ENCODE peak calls at places on chromosomes 12 and 14, in ten cellular contexts. Z, J, D, Y, X, M, O, H, Q and P are unnamed samples.

GRCh38 chr14:51094282-51094821 is 553 bp downstream of the TRIM9 start:
- DNase-seq in Z (no peak), J (no peak), D (no peak), Y (no peak), X (peak; percentile 16), M (no peak), O (no peak), H (no peak), Q (peak; percentile 79), P (no peak)

GRCh38 chr14:30874120-30874998 is at the start of gene COCH:
- DNase-seq in Z (no peak), J (peak; percentile 82), D (no peak), Y (no peak), X (peak; percentile 36), M (no peak), O (no peak), H (no peak), Q (peak; percentile 76), P (no peak)

GRCh38 chr14:29242755-29243340 is 476.3 kb downstream of the FOXG1 start:
- DNase-seq in Z (peak; percentile 44), J (no peak), D (no peak), Y (no peak), X (no peak), M (no peak), O (no peak), H (no peak), Q (no peak), P (no peak)

GRCh38 chr14:80523518-80524117 is 312.3 kb upstream of the DIO2 start:
- DNase-seq in Z (no peak), J (no peak), D (no peak), Y (no peak), X (no peak), M (peak; percentile 20), O (no peak), H (peak; percentile 8), Q (no peak), P (no peak)

GRCh38 chr14:79781882-79782281 is 429.4 kb downstream of the DIO2 start:
- DNase-seq in Z (peak; percentile 27), J (no peak), D (no peak), Y (no peak), X (no peak), M (peak; percentile 41), O (no peak), H (no peak), Q (no peak), P (no peak)

GRCh38 chr14:64440494-64440893 is 24.8 kb upstream of the AKAP5 start:
- DNase-seq in Z (no peak), J (no peak), D (no peak), Y (no peak), X (no peak), M (no peak), O (no peak), H (no peak), Q (no peak), P (no peak)

GRCh38 chr12:109920266-109920780 is 20.2 kb downstream of the TCHP start:
- DNase-seq in Z (no peak), J (no peak), D (no peak), Y (no peak), X (no peak), M (no peak), O (no peak), H (no peak), Q (no peak), P (no peak)

GRCh38 chr12:106974525-106974924 is 12.4 kb downstream of the MTERF2 start:
- DNase-seq in Z (peak; percentile 64), J (peak; percentile 63), D (no peak), Y (no peak), X (no peak), M (no peak), O (no peak), H (no peak), Q (no peak), P (no peak)

GRCh38 chr12:4487024-4487423 is 41.4 kb upstream of the FGF6 start:
- DNase-seq in Z (no peak), J (no peak), D (no peak), Y (no peak), X (no peak), M (no peak), O (no peak), H (no peak), Q (no peak), P (no peak)

GRCh38 chr14:98904677-98905076 is 367.3 kb downstream of the BCL11B start:
- DNase-seq in Z (no peak), J (no peak), D (no peak), Y (no peak), X (no peak), M (no peak), O (no peak), H (peak; percentile 59), Q (no peak), P (no peak)

GRCh38 chr12:65720136-65720535 is 104.1 kb upstream of the HMGA2 start:
- DNase-seq in Z (peak; percentile 87), J (no peak), D (no peak), Y (no peak), X (no peak), M (peak; percentile 50), O (no peak), H (peak; percentile 89), Q (no peak), P (peak; percentile 57)

GRCh38 chr12:88743946-88744685 is 163.8 kb upstream of the KITLG start:
- DNase-seq in Z (no peak), J (no peak), D (no peak), Y (no peak), X (no peak), M (no peak), O (no peak), H (no peak), Q (no peak), P (no peak)

GRCh38 chr12:110079477-110080400 is 31.4 kb upstream of the C12orf76 start:
- DNase-seq in Z (no peak), J (peak; percentile 81), D (peak; percentile 49), Y (no peak), X (peak; percentile 49), M (no peak), O (peak; percentile 86), H (peak; percentile 42), Q (peak; percentile 77), P (no peak)

GRCh38 chr12:4819654-4820053 is 90.1 kb upstream of the KCNA1 start:
- DNase-seq in Z (no peak), J (no peak), D (peak; percentile 23), Y (no peak), X (no peak), M (no peak), O (no peak), H (no peak), Q (no peak), P (no peak)

DNA sequence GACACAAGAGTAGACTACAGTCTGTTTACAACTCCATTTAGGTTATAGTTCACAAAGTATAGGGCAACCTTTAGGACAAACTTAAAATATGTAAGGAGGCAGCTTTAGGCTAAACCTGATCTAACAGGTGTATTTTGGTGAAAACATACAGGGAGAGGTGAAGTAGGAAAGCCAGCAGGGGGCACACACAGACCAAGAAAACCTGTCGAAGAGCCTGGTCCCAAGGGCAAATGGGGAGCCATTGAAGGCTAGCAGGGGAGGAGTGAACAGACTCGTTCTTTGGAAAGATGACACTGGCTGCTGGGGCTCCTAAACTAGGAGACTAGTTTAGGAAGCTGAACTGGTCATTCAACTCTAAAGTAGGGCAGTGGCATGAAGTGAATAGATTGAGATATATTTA is 138.8 kb upstream of the WSCD2 start:
- DNase-seq in Z (no peak), J (peak; percentile 29), D (no peak), Y (no peak), X (no peak), M (no peak), O (no peak), H (peak; percentile 8), Q (no peak), P (no peak)
- TF ChIP-seq CTCF in Z (peak; percentile 64), J (peak; percentile 70), D (peak; percentile 51), Y (no peak), X (peak; percentile 53), M (peak; percentile 19), O (peak; percentile 48), H (peak; percentile 29), Q (peak; percentile 66), P (peak; percentile 19)

DNA sequence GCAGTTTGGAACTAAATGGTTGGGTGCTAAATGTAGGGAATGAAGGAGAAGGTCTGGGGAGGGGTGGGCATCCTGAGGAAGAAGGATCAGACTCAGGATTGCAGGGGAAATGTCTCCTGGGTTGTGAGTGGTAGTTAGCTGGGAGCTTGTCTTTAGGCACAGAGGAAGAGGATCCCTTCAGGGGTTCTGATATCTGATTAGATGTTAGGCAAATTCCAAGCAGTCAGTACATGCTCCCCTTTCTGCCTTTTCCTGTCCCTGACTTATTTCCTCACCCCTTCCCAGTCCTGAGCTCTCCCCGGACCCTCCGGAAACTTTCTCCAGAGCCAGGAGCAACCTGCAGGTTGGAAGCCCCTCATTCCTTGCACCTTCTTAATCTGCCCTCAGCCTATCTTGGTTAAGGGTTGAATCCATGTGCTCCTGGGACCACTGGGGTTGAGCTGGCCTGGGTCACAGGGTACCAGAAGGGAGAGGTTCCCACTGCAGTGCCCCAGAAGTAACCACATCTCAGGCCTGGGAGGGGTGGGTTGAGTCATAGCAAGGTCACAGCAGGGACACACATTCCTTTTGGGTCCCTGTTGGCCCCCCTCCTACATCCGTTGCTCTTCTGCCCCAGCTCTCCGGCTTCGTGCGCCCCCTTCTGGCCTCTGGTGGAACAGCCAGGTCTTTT is 1.6 kb downstream of the IGFBP6 start:
- DNase-seq in Z (no peak), J (peak; percentile 77), D (peak; percentile 96), Y (peak; percentile 68), X (peak; percentile 94), M (peak; percentile 74), O (no peak), H (peak; percentile 86), Q (peak; percentile 96), P (peak; percentile 93)
- H3K4me3 ChIP-seq in Z (peak overlapping the region; percentile 72), J (no peak overlapping the region), D (peak overlapping the region; percentile 80), Y (peak overlapping the region; percentile 34), X (no peak overlapping the region), M (peak overlapping the region; percentile 81), O (no peak overlapping the region), H (peak overlapping the region; percentile 61), Q (no peak overlapping the region), P (peak overlapping the region; percentile 52)

DNA sequence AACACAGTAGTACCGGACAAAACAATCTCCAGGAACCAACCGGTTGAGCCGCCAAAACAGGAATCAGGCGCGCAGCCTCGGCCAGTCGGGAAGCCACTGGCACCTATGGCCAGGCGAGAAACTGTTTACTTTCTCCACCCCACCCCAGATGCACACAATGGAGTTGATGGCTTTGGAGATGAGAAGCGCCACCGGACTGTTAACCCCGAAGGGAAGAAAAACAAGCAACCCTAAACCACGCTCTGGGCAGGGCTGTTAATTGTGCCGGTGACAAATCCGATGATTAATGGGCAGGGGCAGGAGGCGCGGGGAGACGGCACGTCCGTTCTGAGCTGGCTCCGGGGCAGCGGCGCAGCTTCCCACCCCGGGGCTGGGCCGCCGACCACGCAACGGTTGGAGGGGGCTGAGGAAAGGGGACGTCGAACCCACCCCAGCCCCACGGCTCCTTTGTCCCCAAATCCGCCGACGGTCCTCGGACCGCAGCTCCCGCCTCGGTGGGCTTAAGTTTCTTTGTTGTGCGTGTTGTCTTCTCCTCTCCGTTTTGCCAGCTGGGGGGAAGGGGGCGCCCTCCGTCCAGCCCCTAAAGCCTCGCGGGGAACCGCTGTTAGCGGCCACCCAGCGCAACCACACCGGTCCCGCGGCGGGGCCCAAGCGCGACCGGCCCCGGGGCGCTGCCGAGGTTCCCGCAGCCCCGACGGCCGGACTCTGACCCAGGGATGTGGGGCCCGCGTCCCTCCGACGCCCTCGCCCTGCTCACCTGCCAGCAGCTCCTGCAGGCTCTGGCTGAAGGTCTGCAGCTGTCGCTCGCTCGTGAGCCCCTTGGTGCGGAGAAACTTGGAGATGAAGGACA is 790 bp downstream of the BTG1 start:
- DNase-seq in Z (no peak), J (peak; percentile 69), D (peak; percentile 58), Y (peak; percentile 33), X (peak; percentile 52), M (no peak), O (no peak), H (peak; percentile 67), Q (peak; percentile 91), P (no peak)
- TF ChIP-seq CTCF in Z (no peak), J (peak; percentile 71), D (peak; percentile 7), Y (no peak), X (peak; percentile 42), M (no peak), O (peak; percentile 21), H (no peak), Q (no peak), P (no peak)

GRCh38 chr12:60529723-60530122 is 933.9 kb downstream of the SLC16A7 start:
- DNase-seq in Z (no peak), J (no peak), D (no peak), Y (no peak), X (no peak), M (no peak), O (no peak), H (no peak), Q (no peak), P (no peak)
- H3K4me3 ChIP-seq in Z (no peak overlapping the region), J (no peak overlapping the region), D (no peak overlapping the region), Y (no peak overlapping the region), X (no peak overlapping the region), M (no peak overlapping the region), O (no peak overlapping the region), H (no peak overlapping the region), Q (no peak overlapping the region), P (no peak overlapping the region)